ENCODE peak calls at places on chromosomes 6 and 20, in four cellular contexts. T is HepG2, A is K562, M is GM12878. O is an unnamed sample.

GRCh38 chr6:20953019-20953418 is 418.8 kb downstream of the CDKAL1 start:
- DNase-seq in T (no peak), A (no peak), M (no peak), O (no peak)

GRCh38 chr6:108610270-108610839 is 49.6 kb downstream of the FOXO3 start:
- DNase-seq in T (no peak), A (no peak), M (no peak), O (no peak)

GRCh38 chr6:5749016-5749665 is 257.6 kb downstream of the NRN1 start:
- DNase-seq in T (no peak), A (no peak), M (no peak), O (no peak)

GRCh38 chr6:170244721-170245201 is 46.1 kb downstream of the DLL1 start:
- DNase-seq in T (no peak), A (no peak), M (no peak), O (no peak)

GRCh38 chr6:45192556-45192955 is 135.6 kb upstream of the RUNX2 start:
- DNase-seq in T (no peak), A (no peak), M (no peak), O (no peak)

GRCh38 chr6:166495487-166496314 is 90.8 kb downstream of the RAMACL start:
- DNase-seq in T (no peak), A (no peak), M (no peak), O (no peak)

GRCh38 chr20:57458400-57459160 is 66.4 kb downstream of the CTCFL start:
- DNase-seq in T (no peak), A (no peak), M (no peak), O (no peak)

GRCh38 chr20:40908311-40908710 is 120.3 kb upstream of the TOP1 start:
- DNase-seq in T (no peak), A (no peak), M (no peak), O (no peak)

GRCh38 chr6:4128748-4129147 is 6.6 kb downstream of the ECI2 start:
- DNase-seq in T (no peak), A (no peak), M (no peak), O (no peak)

GRCh38 chr20:558117-558516 is 14.5 kb upstream of the CSNK2A1 start:
- DNase-seq in T (no peak), A (no peak), M (no peak), O (no peak)

GRCh38 chr6:13278991-13279390 is 49.3 kb downstream of the TBC1D7 start:
- DNase-seq in T (no peak), A (no peak), M (no peak), O (no peak)
- TF ChIP-seq FOXK2 in T (no peak), A (no peak), M (no peak), O (no peak)

GRCh38 chr20:32619586-32619985 is 34.5 kb upstream of the NOL4L start:
- DNase-seq in T (no peak), A (no peak), M (no peak), O (no peak)
- TF ChIP-seq FOXK2 in T (no peak), A (no peak), M (no peak), O (no peak)

GRCh38 chr6:157775376-157775775 is 47.7 kb upstream of the SNX9 start:
- DNase-seq in T (no peak), A (no peak), M (no peak), O (no peak)

GRCh38 chr6:157773248-157773773 is 49.7 kb upstream of the SNX9 start:
- DNase-seq in T (no peak), A (no peak), M (no peak), O (no peak)

GRCh38 chr6:157772820-157773219 is 50.2 kb upstream of the SNX9 start:
- DNase-seq in T (no peak), A (no peak), M (no peak), O (no peak)

GRCh38 chr6:157777344-157777743 is 45.7 kb upstream of the SNX9 start:
- DNase-seq in T (no peak), A (no peak), M (no peak), O (no peak)

GRCh38 chr6:157774153-157775135 is 48.6 kb upstream of the SNX9 start:
- DNase-seq in T (no peak), A (peak; percentile 87), M (no peak), O (peak; percentile 64)
- TF ChIP-seq FOXK2 in T (no peak), A (no peak), M (no peak), O (no peak)

GRCh38 chr20:10984899-10985298 is 311.1 kb upstream of the JAG1 start:
- DNase-seq in T (no peak), A (no peak), M (no peak), O (no peak)
- TF ChIP-seq FOXK2 in T (no peak), A (no peak), M (no peak), O (no peak)

GRCh38 chr6:155185544-155185943 is 78.3 kb upstream of the CLDN20 start:
- DNase-seq in T (no peak), A (no peak), M (no peak), O (no peak)
- TF ChIP-seq FOXK2 in T (no peak), A (no peak), M (no peak), O (no peak)

DNA sequence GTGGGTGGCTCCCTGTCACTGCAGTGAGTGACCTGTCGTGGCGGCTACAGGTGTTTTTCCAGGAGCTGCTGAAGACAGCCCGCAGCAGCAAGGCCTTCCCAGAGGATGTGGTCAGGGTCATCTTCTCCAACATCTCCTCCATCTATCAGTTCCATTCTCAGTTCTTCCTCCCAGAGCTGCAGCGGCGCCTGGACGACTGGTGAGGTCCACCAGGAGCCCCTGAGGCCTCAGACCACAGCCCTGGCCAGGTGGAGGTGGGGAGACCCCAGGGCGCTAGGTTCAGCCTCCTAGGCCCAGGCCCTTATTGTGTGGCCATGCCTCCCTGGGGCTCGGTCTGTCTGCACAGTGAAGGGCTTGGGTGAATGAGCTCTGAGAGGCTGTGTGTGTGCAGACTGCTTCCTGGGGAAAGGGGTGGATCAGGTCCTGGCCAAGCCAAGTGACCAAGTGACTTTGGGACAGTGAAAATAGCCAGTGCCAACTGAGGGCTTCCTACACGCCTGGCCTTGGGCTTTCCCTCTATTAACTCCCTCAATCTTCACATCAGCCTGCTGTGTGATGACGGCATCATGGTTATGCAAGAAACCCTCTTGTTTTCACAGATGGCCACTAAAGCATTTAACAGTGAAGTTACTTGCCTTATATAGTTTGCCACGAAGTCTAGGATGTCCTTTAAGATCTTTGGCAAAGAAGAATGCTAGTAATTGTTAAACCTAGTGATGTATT is 6.4 kb downstream of the FGD2 start:
- DNase-seq in T (no peak), A (no peak), M (no peak), O (no peak)
- TF ChIP-seq FOXK2 in T (no peak), A (no peak), M (no peak), O (no peak)

O was measured in HEK293T.